ENCODE peak calls at places on chromosome 17, in five cellular contexts. One of them, this sample, is unnamed.
A peak's percentile ranks its signal among the peaks of the same experiment; 100 is the strongest.

GRCh38 chr17:7404737-7405412 is 978 bp upstream of the TMEM256 start:
- DNase-seq in MCF 10A: no peak
- DNase-seq in fibroblast of gingiva: peak; percentile 25
- DNase-seq in coronary artery: no peak
- DNase-seq in activated gamma-delta T cell treated with Interleukin-2 at 50 U/mL for 16 hours: peak; percentile 67
- DNase-seq in this sample: no peak

GRCh38 chr17:43846963-43847369 is at the start of gene CD300LG:
- DNase-seq in MCF 10A: no peak
- DNase-seq in fibroblast of gingiva: no peak
- DNase-seq in coronary artery: no peak
- DNase-seq in activated gamma-delta T cell treated with Interleukin-2 at 50 U/mL for 16 hours: no peak
- DNase-seq in this sample: no peak

GRCh38 chr17:76080934-76081287 is 1.9 kb downstream of the ZACN start:
- DNase-seq in MCF 10A: no peak
- DNase-seq in fibroblast of gingiva: no peak
- DNase-seq in coronary artery: no peak
- DNase-seq in activated gamma-delta T cell treated with Interleukin-2 at 50 U/mL for 16 hours: no peak
- DNase-seq in this sample: no peak

GRCh38 chr17:77120866-77121265 is 19.9 kb upstream of the SEC14L1 start:
- DNase-seq in MCF 10A: no peak
- DNase-seq in fibroblast of gingiva: no peak
- DNase-seq in coronary artery: no peak
- DNase-seq in activated gamma-delta T cell treated with Interleukin-2 at 50 U/mL for 16 hours: no peak
- DNase-seq in this sample: no peak

GRCh38 chr17:352421-353212 is at the start of gene RPH3AL:
- DNase-seq in MCF 10A: no peak
- DNase-seq in fibroblast of gingiva: no peak
- DNase-seq in coronary artery: no peak
- DNase-seq in activated gamma-delta T cell treated with Interleukin-2 at 50 U/mL for 16 hours: no peak
- DNase-seq in this sample: no peak

GRCh38 chr17:45129426-45129939 is 2.8 kb downstream of the PLCD3 start:
- DNase-seq in MCF 10A: no peak
- DNase-seq in fibroblast of gingiva: peak; percentile 54
- DNase-seq in coronary artery: no peak
- DNase-seq in activated gamma-delta T cell treated with Interleukin-2 at 50 U/mL for 16 hours: no peak
- DNase-seq in this sample: no peak

GRCh38 chr17:60888812-60889709 is 211.4 kb downstream of the BCAS3 start:
- DNase-seq in MCF 10A: no peak
- DNase-seq in fibroblast of gingiva: peak; percentile 56
- DNase-seq in coronary artery: no peak
- DNase-seq in activated gamma-delta T cell treated with Interleukin-2 at 50 U/mL for 16 hours: no peak
- DNase-seq in this sample: no peak

GRCh38 chr17:80832266-80832676 is 159.4 kb upstream of the CHMP6 start:
- DNase-seq in MCF 10A: no peak
- DNase-seq in fibroblast of gingiva: peak; percentile 73
- DNase-seq in coronary artery: no peak
- DNase-seq in activated gamma-delta T cell treated with Interleukin-2 at 50 U/mL for 16 hours: no peak
- DNase-seq in this sample: peak; percentile 67

GRCh38 chr17:81608082-81608481 is 28.8 kb downstream of the NPLOC4 start:
- DNase-seq in MCF 10A: no peak
- DNase-seq in fibroblast of gingiva: no peak
- DNase-seq in coronary artery: no peak
- DNase-seq in activated gamma-delta T cell treated with Interleukin-2 at 50 U/mL for 16 hours: no peak
- DNase-seq in this sample: no peak

GRCh38 chr17:9002236-9002609 is 19.1 kb upstream of the NTN1 start:
- DNase-seq in MCF 10A: no peak
- DNase-seq in fibroblast of gingiva: no peak
- DNase-seq in coronary artery: no peak
- DNase-seq in activated gamma-delta T cell treated with Interleukin-2 at 50 U/mL for 16 hours: no peak
- DNase-seq in this sample: peak; percentile 17

GRCh38 chr17:40417258-40417608 is 463 bp downstream of the TOP2A start:
- DNase-seq in MCF 10A: no peak
- DNase-seq in fibroblast of gingiva: no peak
- DNase-seq in coronary artery: no peak
- DNase-seq in activated gamma-delta T cell treated with Interleukin-2 at 50 U/mL for 16 hours: no peak
- DNase-seq in this sample: no peak

GRCh38 chr17:79548116-79548515 is 62.7 kb downstream of the RBFOX3 start:
- DNase-seq in MCF 10A: no peak
- DNase-seq in fibroblast of gingiva: no peak
- DNase-seq in coronary artery: no peak
- DNase-seq in activated gamma-delta T cell treated with Interleukin-2 at 50 U/mL for 16 hours: no peak
- DNase-seq in this sample: no peak

GRCh38 chr17:49501496-49501895 is 6.4 kb downstream of the NGFR start:
- DNase-seq in MCF 10A: peak; percentile 87
- DNase-seq in fibroblast of gingiva: no peak
- DNase-seq in coronary artery: no peak
- DNase-seq in activated gamma-delta T cell treated with Interleukin-2 at 50 U/mL for 16 hours: no peak
- DNase-seq in this sample: peak; percentile 65

GRCh38 chr17:72576289-72576759 is 455.5 kb downstream of the SOX9 start:
- DNase-seq in MCF 10A: no peak
- DNase-seq in fibroblast of gingiva: no peak
- DNase-seq in coronary artery: no peak
- DNase-seq in activated gamma-delta T cell treated with Interleukin-2 at 50 U/mL for 16 hours: no peak
- DNase-seq in this sample: no peak